ENCODE peak calls at places on chromosomes 11 and 22, in ten cellular contexts. One of them, this sample, is unnamed.

GRCh38 chr11:114083256-114084252 is 24.0 kb downstream of the ZBTB16 start:
- DNase-seq in foreskin fibroblast: no peak
- DNase-seq in CD4-positive, CD25-positive, alpha-beta regulatory T cell: no peak
- DNase-seq in fibroblast of the aortic adventitia: no peak
- DNase-seq in tibial nerve: no peak
- DNase-seq in fibroblast of pulmonary artery: no peak
- DNase-seq in choroid plexus epithelial cell: no peak
- DNase-seq in Panc1: no peak
- DNase-seq in A549: no peak
- DNase-seq in H1: no peak
- DNase-seq in this sample: no peak

GRCh38 chr11:9796276-9796675 is 132.4 kb downstream of the SWAP70 start:
- DNase-seq in Panc1: no peak
- DNase-seq in tibial nerve: no peak
- DNase-seq in fibroblast of pulmonary artery: no peak
- DNase-seq in A549: no peak
- DNase-seq in fibroblast of the aortic adventitia: no peak
- DNase-seq in choroid plexus epithelial cell: no peak
- DNase-seq in foreskin fibroblast: peak
- DNase-seq in CD4-positive, CD25-positive, alpha-beta regulatory T cell: no peak
- DNase-seq in H1: no peak
- DNase-seq in this sample: no peak

GRCh38 chr22:44816141-44816540 is 63.8 kb downstream of the ARHGAP8 start:
- DNase-seq in choroid plexus epithelial cell: no peak
- DNase-seq in fibroblast of the aortic adventitia: no peak
- DNase-seq in H1: no peak
- DNase-seq in CD4-positive, CD25-positive, alpha-beta regulatory T cell: no peak
- DNase-seq in tibial nerve: no peak
- DNase-seq in Panc1: no peak
- DNase-seq in foreskin fibroblast: no peak
- DNase-seq in fibroblast of pulmonary artery: no peak
- DNase-seq in A549: no peak
- DNase-seq in this sample: no peak

GRCh38 chr11:132439711-132440300 is 1069.4 kb downstream of the NTM start:
- DNase-seq in foreskin fibroblast: no peak
- DNase-seq in fibroblast of pulmonary artery: no peak
- DNase-seq in choroid plexus epithelial cell: peak
- DNase-seq in H1: no peak
- DNase-seq in A549: no peak
- DNase-seq in CD4-positive, CD25-positive, alpha-beta regulatory T cell: no peak
- DNase-seq in tibial nerve: no peak
- DNase-seq in fibroblast of the aortic adventitia: no peak
- DNase-seq in Panc1: no peak
- DNase-seq in this sample: no peak

GRCh38 chr11:103529217-103529684 is 420.0 kb downstream of the DYNC2H1 start:
- DNase-seq in Panc1: peak
- DNase-seq in A549: peak
- DNase-seq in fibroblast of pulmonary artery: peak
- DNase-seq in fibroblast of the aortic adventitia: peak
- DNase-seq in choroid plexus epithelial cell: peak
- DNase-seq in foreskin fibroblast: peak
- DNase-seq in CD4-positive, CD25-positive, alpha-beta regulatory T cell: no peak
- DNase-seq in tibial nerve: no peak
- DNase-seq in H1: no peak
- DNase-seq in this sample: no peak

GRCh38 chr11:86143429-86144030 is 74.6 kb upstream of the PICALM start:
- DNase-seq in tibial nerve: no peak
- DNase-seq in fibroblast of pulmonary artery: no peak
- DNase-seq in Panc1: no peak
- DNase-seq in CD4-positive, CD25-positive, alpha-beta regulatory T cell: no peak
- DNase-seq in choroid plexus epithelial cell: no peak
- DNase-seq in fibroblast of the aortic adventitia: no peak
- DNase-seq in H1: no peak
- DNase-seq in foreskin fibroblast: no peak
- DNase-seq in A549: no peak
- DNase-seq in this sample: peak

GRCh38 chr11:81658722-81659121 is 1074.9 kb downstream of the FAM181B start:
- DNase-seq in choroid plexus epithelial cell: peak
- DNase-seq in H1: no peak
- DNase-seq in CD4-positive, CD25-positive, alpha-beta regulatory T cell: no peak
- DNase-seq in fibroblast of the aortic adventitia: peak
- DNase-seq in foreskin fibroblast: no peak
- DNase-seq in A549: peak
- DNase-seq in fibroblast of pulmonary artery: peak
- DNase-seq in tibial nerve: no peak
- DNase-seq in Panc1: no peak
- DNase-seq in this sample: no peak

GRCh38 chr22:45238431-45239377 is 2.0 kb downstream of the KIAA0930 start:
- DNase-seq in foreskin fibroblast: no peak
- DNase-seq in fibroblast of the aortic adventitia: no peak
- DNase-seq in Panc1: no peak
- DNase-seq in tibial nerve: no peak
- DNase-seq in choroid plexus epithelial cell: no peak
- DNase-seq in fibroblast of pulmonary artery: no peak
- DNase-seq in CD4-positive, CD25-positive, alpha-beta regulatory T cell: no peak
- DNase-seq in H1: no peak
- DNase-seq in A549: no peak
- DNase-seq in this sample: no peak

GRCh38 chr11:10483174-10483573 is 28.1 kb downstream of the AMPD3 start:
- DNase-seq in tibial nerve: no peak
- DNase-seq in Panc1: no peak
- DNase-seq in fibroblast of the aortic adventitia: no peak
- DNase-seq in A549: no peak
- DNase-seq in fibroblast of pulmonary artery: no peak
- DNase-seq in choroid plexus epithelial cell: no peak
- DNase-seq in H1: no peak
- DNase-seq in CD4-positive, CD25-positive, alpha-beta regulatory T cell: no peak
- DNase-seq in foreskin fibroblast: no peak
- DNase-seq in this sample: no peak

DNA sequence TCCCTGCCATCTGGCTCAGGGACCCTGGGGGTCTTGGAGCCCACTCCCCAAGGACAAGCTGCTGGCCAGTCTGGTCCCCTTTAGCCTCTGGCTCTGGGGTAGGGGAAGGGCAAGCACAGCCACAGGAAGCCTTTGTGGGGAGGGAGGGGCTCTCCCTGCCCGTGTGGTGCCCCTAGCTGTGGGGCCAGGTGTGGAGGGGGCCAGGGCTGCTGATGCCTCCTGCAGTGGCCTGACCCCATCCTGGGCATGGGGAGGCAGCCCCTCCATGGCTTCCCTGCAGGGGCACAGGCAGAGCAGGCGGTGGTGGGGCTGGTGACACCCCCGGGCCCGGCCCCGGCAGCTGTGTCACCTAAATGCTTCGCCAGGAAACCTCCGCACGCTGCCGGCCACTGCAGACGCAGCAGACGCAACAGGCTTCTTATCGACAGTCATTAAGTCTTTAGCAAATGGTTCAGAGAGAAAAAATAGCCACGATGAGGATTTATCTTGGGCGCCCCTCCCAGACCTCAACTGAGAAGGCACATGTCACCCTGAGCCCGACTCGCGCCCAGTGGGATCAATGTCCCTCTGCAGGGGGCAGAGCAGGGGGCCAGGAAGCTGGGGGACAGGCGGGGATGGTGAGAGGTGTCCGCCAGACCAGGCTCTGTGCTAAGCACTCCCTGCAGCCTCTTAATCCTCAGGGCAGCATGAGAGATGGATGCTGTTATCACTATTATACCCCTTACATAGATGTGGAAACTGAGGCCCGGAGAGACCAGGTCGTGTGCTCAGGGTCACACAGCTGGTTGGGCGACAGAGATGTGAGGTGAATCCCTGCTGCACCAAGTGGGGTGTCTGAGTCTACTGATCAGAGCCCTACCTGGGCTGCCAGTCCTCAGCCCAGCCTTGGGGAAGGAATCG is 33.9 kb downstream of the FLRT1 start:
- DNase-seq in A549: no peak
- DNase-seq in CD4-positive, CD25-positive, alpha-beta regulatory T cell: no peak
- DNase-seq in foreskin fibroblast: no peak
- DNase-seq in H1: no peak
- DNase-seq in fibroblast of the aortic adventitia: no peak
- DNase-seq in tibial nerve: no peak
- DNase-seq in Panc1: no peak
- DNase-seq in fibroblast of pulmonary artery: no peak
- DNase-seq in choroid plexus epithelial cell: no peak
- DNase-seq in this sample: no peak
- H3K4me3 ChIP-seq in A549: no peak
- H3K4me3 ChIP-seq in CD4-positive, CD25-positive, alpha-beta regulatory T cell: no peak
- H3K4me3 ChIP-seq in foreskin fibroblast: no peak
- H3K4me3 ChIP-seq in H1: no peak
- H3K4me3 ChIP-seq in fibroblast of the aortic adventitia: no peak
- H3K4me3 ChIP-seq in tibial nerve: no peak
- H3K4me3 ChIP-seq in Panc1: no peak
- H3K4me3 ChIP-seq in fibroblast of pulmonary artery: no peak
- H3K4me3 ChIP-seq in choroid plexus epithelial cell: no peak
- H3K4me3 ChIP-seq in this sample: no peak

GRCh38 chr11:2270322-2271076 is at the start of gene ASCL2:
- DNase-seq in A549: no peak
- DNase-seq in foreskin fibroblast: no peak
- DNase-seq in Panc1: no peak
- DNase-seq in tibial nerve: no peak
- DNase-seq in fibroblast of pulmonary artery: no peak
- DNase-seq in choroid plexus epithelial cell: no peak
- DNase-seq in CD4-positive, CD25-positive, alpha-beta regulatory T cell: no peak
- DNase-seq in H1: no peak
- DNase-seq in fibroblast of the aortic adventitia: no peak
- DNase-seq in this sample: peak
- H3K4me3 ChIP-seq in A549: peak
- H3K4me3 ChIP-seq in foreskin fibroblast: no peak
- H3K4me3 ChIP-seq in Panc1: peak
- H3K4me3 ChIP-seq in tibial nerve: peak
- H3K4me3 ChIP-seq in fibroblast of pulmonary artery: no peak
- H3K4me3 ChIP-seq in choroid plexus epithelial cell: no peak
- H3K4me3 ChIP-seq in CD4-positive, CD25-positive, alpha-beta regulatory T cell: no peak
- H3K4me3 ChIP-seq in H1: peak
- H3K4me3 ChIP-seq in fibroblast of the aortic adventitia: no peak
- H3K4me3 ChIP-seq in this sample: no peak

DNA sequence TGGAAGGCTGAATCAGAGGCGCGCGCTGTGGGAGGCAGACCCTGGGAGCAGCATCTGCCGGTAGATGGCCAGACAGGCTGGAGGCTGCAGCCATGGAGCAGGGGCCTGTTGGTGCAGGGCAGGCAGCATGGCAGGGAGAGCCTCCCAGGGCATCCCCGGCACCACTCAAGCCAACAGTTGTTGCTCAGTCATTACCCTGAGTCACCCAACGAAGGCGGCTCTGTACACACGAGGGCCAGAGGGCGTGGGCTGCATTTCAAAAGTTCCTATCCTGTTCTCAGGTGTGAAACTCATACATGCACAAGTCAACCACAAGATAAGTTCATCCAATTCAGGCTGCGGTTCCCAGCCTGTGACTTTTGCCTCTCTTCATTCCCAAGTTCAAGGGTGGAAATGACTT is 2.6 kb downstream of the ANO1 start:
- DNase-seq in foreskin fibroblast: no peak
- DNase-seq in H1: no peak
- DNase-seq in A549: peak
- DNase-seq in fibroblast of pulmonary artery: no peak
- DNase-seq in fibroblast of the aortic adventitia: no peak
- DNase-seq in Panc1: no peak
- DNase-seq in tibial nerve: no peak
- DNase-seq in choroid plexus epithelial cell: no peak
- DNase-seq in CD4-positive, CD25-positive, alpha-beta regulatory T cell: no peak
- DNase-seq in this sample: no peak
- H3K4me3 ChIP-seq in foreskin fibroblast: no peak
- H3K4me3 ChIP-seq in H1: no peak
- H3K4me3 ChIP-seq in A549: no peak
- H3K4me3 ChIP-seq in fibroblast of pulmonary artery: no peak
- H3K4me3 ChIP-seq in fibroblast of the aortic adventitia: no peak
- H3K4me3 ChIP-seq in Panc1: no peak
- H3K4me3 ChIP-seq in tibial nerve: no peak
- H3K4me3 ChIP-seq in choroid plexus epithelial cell: no peak
- H3K4me3 ChIP-seq in CD4-positive, CD25-positive, alpha-beta regulatory T cell: no peak
- H3K4me3 ChIP-seq in this sample: no peak

GRCh38 chr11:131371791-131372104 is 1.3 kb downstream of the NTM start:
- DNase-seq in CD4-positive, CD25-positive, alpha-beta regulatory T cell: no peak
- DNase-seq in fibroblast of the aortic adventitia: no peak
- DNase-seq in choroid plexus epithelial cell: no peak
- DNase-seq in fibroblast of pulmonary artery: no peak
- DNase-seq in A549: no peak
- DNase-seq in foreskin fibroblast: no peak
- DNase-seq in tibial nerve: no peak
- DNase-seq in Panc1: no peak
- DNase-seq in H1: no peak
- DNase-seq in this sample: no peak
- H3K4me3 ChIP-seq in CD4-positive, CD25-positive, alpha-beta regulatory T cell: no peak
- H3K4me3 ChIP-seq in fibroblast of the aortic adventitia: no peak
- H3K4me3 ChIP-seq in choroid plexus epithelial cell: no peak
- H3K4me3 ChIP-seq in fibroblast of pulmonary artery: no peak
- H3K4me3 ChIP-seq in A549: no peak
- H3K4me3 ChIP-seq in foreskin fibroblast: no peak
- H3K4me3 ChIP-seq in tibial nerve: no peak
- H3K4me3 ChIP-seq in Panc1: no peak
- H3K4me3 ChIP-seq in H1: no peak
- H3K4me3 ChIP-seq in this sample: no peak

DNA sequence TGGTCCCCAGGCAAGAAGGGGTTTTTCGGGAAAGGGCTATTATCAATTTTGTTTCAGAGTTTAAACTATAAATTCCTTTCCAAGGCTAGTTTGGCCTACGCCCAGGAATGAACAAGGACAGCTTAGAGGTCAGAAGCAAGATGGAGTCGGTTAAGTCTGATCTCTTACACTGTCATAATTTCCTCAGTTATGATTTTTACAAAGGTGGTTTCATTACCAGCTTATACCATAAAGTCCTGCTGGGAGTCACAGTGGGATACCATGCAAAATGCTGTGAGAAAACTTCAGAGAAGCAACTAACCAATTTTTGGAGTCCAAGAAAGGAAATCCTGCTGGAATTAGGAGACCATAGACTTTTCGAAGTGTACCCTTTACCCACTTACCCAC is 17.4 kb upstream of the ZC3H12C start:
- DNase-seq in choroid plexus epithelial cell: no peak
- DNase-seq in tibial nerve: no peak
- DNase-seq in Panc1: no peak
- DNase-seq in fibroblast of pulmonary artery: no peak
- DNase-seq in foreskin fibroblast: no peak
- DNase-seq in A549: no peak
- DNase-seq in H1: no peak
- DNase-seq in fibroblast of the aortic adventitia: no peak
- DNase-seq in CD4-positive, CD25-positive, alpha-beta regulatory T cell: no peak
- DNase-seq in this sample: no peak
- H3K4me3 ChIP-seq in choroid plexus epithelial cell: no peak
- H3K4me3 ChIP-seq in tibial nerve: no peak
- H3K4me3 ChIP-seq in Panc1: no peak
- H3K4me3 ChIP-seq in fibroblast of pulmonary artery: no peak
- H3K4me3 ChIP-seq in foreskin fibroblast: no peak
- H3K4me3 ChIP-seq in A549: no peak
- H3K4me3 ChIP-seq in H1: no peak
- H3K4me3 ChIP-seq in fibroblast of the aortic adventitia: no peak
- H3K4me3 ChIP-seq in CD4-positive, CD25-positive, alpha-beta regulatory T cell: no peak
- H3K4me3 ChIP-seq in this sample: no peak

DNA sequence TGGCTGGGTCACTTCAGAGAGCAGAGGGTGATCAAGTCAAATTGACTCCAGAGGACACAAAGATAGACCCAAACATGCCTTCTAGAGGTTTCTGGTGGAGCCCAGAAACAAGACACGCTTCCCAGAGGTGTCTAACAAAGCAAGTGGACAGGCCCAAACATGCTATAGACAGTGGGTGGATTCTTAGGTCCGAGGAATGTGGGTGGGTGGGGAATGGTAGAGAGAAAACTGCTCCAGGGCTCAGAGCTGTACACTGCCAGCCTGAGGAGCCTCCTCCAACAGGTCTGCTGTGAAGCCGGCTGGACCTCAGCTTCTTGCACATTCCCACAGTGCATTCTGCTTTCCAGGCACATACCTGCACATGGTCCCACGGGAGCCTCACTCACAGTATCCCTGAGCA is 116.8 kb upstream of the NECTIN1 start:
- DNase-seq in tibial nerve: no peak
- DNase-seq in choroid plexus epithelial cell: no peak
- DNase-seq in fibroblast of pulmonary artery: no peak
- DNase-seq in Panc1: no peak
- DNase-seq in foreskin fibroblast: no peak
- DNase-seq in H1: no peak
- DNase-seq in A549: no peak
- DNase-seq in fibroblast of the aortic adventitia: no peak
- DNase-seq in CD4-positive, CD25-positive, alpha-beta regulatory T cell: no peak
- DNase-seq in this sample: no peak
- H3K4me3 ChIP-seq in tibial nerve: no peak
- H3K4me3 ChIP-seq in choroid plexus epithelial cell: no peak
- H3K4me3 ChIP-seq in fibroblast of pulmonary artery: no peak
- H3K4me3 ChIP-seq in Panc1: no peak
- H3K4me3 ChIP-seq in foreskin fibroblast: no peak
- H3K4me3 ChIP-seq in H1: no peak
- H3K4me3 ChIP-seq in A549: no peak
- H3K4me3 ChIP-seq in fibroblast of the aortic adventitia: no peak
- H3K4me3 ChIP-seq in CD4-positive, CD25-positive, alpha-beta regulatory T cell: no peak
- H3K4me3 ChIP-seq in this sample: no peak